ENCODE peak calls at places on chromosomes 11 and 22, in five cellular contexts. B is suprapubic skin, C is endothelial cell of umbilical vein, W is ovary, N is gastrocnemius medialis. P is an unnamed sample.

GRCh38 chr11:15123849-15124248 is 9.1 kb downstream of the INSC start:
- DNase-seq in N (no peak), W (no peak), C (no peak), B (no peak), P (no peak)

GRCh38 chr11:97729546-97730272 is 1291.0 kb upstream of the CNTN5 start:
- DNase-seq in W (no peak), C (no peak), B (no peak), N (no peak), P (no peak)

GRCh38 chr11:47607380-47607779 is 13.2 kb upstream of the C1QTNF4 start:
- DNase-seq in W (peak; percentile 53), B (peak; percentile 80), N (no peak), C (peak; percentile 34), P (no peak)

GRCh38 chr11:15095736-15096228 is 18.9 kb upstream of the INSC start:
- DNase-seq in C (no peak), B (no peak), W (no peak), N (no peak), P (no peak)

GRCh38 chr22:24485608-24486007 is 9.5 kb upstream of the UPB1 start:
- DNase-seq in C (no peak), B (no peak), W (no peak), N (no peak), P (no peak)

GRCh38 chr11:27255447-27255828 is 107.6 kb downstream of the CCDC34 start:
- DNase-seq in N (no peak), B (no peak), C (no peak), W (no peak), P (no peak)

GRCh38 chr22:23576681-23577080 is 3.4 kb downstream of the IGLL1 start:
- DNase-seq in N (no peak), W (no peak), B (no peak), C (no peak), P (no peak)

GRCh38 chr22:17412232-17412631 is 43.0 kb downstream of the CECR2 start:
- DNase-seq in N (no peak), C (no peak), W (no peak), B (no peak), P (no peak)

GRCh38 chr11:108364159-108364558 is 103.2 kb downstream of the C11orf65 start:
- DNase-seq in W (no peak), B (no peak), N (no peak), C (no peak), P (no peak)

GRCh38 chr22:26656896-26657851 is at the start of gene MIAT:
- DNase-seq in W (no peak), C (no peak), N (no peak), B (no peak), P (no peak)

GRCh38 chr11:126495806-126496205 is 140.3 kb downstream of the ST3GAL4 start:
- DNase-seq in N (no peak), W (no peak), B (no peak), C (no peak), P (no peak)

GRCh38 chr22:47620391-47620790 is 857.9 kb downstream of the TBC1D22A start:
- DNase-seq in N (no peak), B (peak; percentile 74), C (no peak), W (no peak), P (no peak)

GRCh38 chr22:17305076-17305475 is 64.2 kb upstream of the CECR2 start:
- DNase-seq in B (no peak), C (no peak), N (no peak), W (no peak), P (no peak)

GRCh38 chr11:40118780-40119179 is 1340.7 kb downstream of the LRRC4C start:
- DNase-seq in C (no peak), W (no peak), N (no peak), B (no peak), P (no peak)

GRCh38 chr11:67408437-67409200 is 4.7 kb downstream of the TBC1D10C start:
- DNase-seq in C (no peak), B (no peak), W (no peak), N (no peak), P (peak; percentile 62)

GRCh38 chr11:93608280-93608862 is 53.1 kb upstream of the CEP295 start:
- DNase-seq in N (no peak), B (no peak), C (no peak), W (no peak), P (no peak)

GRCh38 chr11:105057432-105057831 is 12.3 kb upstream of the CARD16 start:
- DNase-seq in N (no peak), W (no peak), C (no peak), B (no peak), P (no peak)

GRCh38 chr11:61864814-61865775 is 26.2 kb downstream of the FADS3 start:
- DNase-seq in C (no peak), W (no peak), B (no peak), N (no peak), P (no peak)

GRCh38 chr11:118918128-118918685 is 7.5 kb downstream of the BCL9L start:
- DNase-seq in N (peak; percentile 91), W (peak; percentile 75), C (peak; percentile 75), B (peak; percentile 94), P (no peak)
- TF ChIP-seq POLR2A in N (peak; percentile 49), W (peak; percentile 62), C (no peak), B (no peak), P (no peak)

DNA sequence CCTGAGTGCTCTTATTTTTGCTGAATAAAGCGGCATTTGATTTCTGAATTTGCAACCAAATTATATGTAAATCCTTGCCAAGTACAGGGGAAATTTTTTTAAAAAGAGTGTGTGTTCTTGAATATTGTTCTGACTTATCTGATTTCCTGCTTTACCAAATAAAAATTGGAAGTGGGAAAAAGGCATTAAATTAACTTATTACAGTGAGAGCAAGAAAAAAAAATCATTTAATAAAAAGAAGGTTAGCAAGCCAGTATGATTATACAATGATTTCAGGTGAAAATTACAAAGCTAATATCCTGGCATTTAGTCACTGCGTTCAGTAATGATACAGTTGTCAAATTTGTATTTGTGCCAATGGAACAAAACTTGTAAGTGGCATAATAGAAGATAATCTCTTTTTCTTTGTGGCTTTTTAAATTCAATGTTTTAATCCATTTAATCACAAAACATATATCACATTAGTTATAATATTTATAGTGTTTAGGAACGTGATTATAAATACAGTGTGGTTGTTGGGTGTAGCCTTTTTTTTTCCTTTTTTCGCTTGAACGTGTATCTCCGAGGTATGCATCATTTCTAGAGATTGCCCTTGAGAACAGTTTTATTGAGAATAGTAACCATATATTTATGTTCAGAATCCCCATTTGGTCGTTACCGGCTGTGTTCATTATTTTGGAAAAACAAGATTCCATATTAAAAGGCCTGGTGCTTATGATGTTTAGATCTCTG is 82.0 kb upstream of the PPARA start:
- DNase-seq in N (no peak), B (no peak), W (no peak), C (peak; percentile 71), P (no peak)
- H3K4me3 ChIP-seq in N (peak overlapping the region; percentile 90), B (peak overlapping the region; percentile 79), W (peak overlapping the region; percentile 85), C (no peak overlapping the region), P (peak overlapping the region; percentile 72)

GRCh38 chr22:45998638-45999378 is 21.8 kb upstream of the WNT7B start:
- DNase-seq in B (no peak), N (no peak), W (no peak), C (no peak), P (no peak)

GRCh38 chr22:45996241-45997076 is 19.5 kb upstream of the WNT7B start:
- DNase-seq in N (peak; percentile 51), B (no peak), W (no peak), C (peak; percentile 77), P (peak; percentile 89)

GRCh38 chr22:45995405-45996101 is 18.6 kb upstream of the WNT7B start:
- DNase-seq in C (no peak), W (no peak), N (no peak), B (no peak), P (no peak)

GRCh38 chr22:45997775-45998637 is 21.0 kb upstream of the WNT7B start:
- DNase-seq in W (no peak), B (no peak), N (peak; percentile 50), C (no peak), P (no peak)

DNA sequence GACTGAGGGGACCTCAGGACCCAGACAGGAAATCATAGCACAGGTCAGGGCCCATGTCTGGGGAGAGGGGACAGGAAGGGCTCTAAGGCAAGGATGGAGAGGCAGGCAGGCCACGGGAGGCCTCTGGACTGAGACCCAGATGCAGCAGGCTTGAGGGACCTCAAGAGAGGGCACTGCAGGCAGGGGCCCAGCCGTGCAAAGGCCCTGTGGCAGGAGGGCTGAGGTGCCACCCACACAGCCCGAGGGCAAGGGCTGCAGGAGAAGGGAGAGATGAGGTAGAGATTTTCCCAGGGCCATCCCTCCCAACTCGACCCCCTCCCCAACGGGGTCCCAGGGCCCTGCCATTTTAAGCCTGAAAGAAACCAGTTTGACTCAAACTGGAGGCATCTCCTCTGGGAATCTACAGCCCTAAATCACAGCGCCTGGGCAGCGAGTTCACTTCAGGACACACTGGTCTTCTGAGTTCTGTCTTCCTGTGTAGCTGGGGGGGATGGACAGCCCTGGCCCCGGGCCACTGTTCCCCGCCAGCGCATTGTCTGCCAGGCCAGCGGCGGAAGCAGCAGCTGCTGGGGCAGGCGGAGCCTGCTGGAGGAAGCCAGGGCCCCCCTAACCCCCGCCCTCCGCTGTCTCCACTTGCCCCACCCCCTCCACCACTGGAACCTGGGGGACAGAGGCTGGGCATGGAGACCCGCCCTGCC is 20.3 kb upstream of the WNT7B start:
- DNase-seq in B (peak; percentile 90), C (peak; percentile 98), W (peak; percentile 88), N (peak; percentile 89), P (peak; percentile 91)
- TF ChIP-seq POLR2A in B (no peak), C (peak; percentile 64), W (peak; percentile 11), N (no peak), P (no peak)

DNA sequence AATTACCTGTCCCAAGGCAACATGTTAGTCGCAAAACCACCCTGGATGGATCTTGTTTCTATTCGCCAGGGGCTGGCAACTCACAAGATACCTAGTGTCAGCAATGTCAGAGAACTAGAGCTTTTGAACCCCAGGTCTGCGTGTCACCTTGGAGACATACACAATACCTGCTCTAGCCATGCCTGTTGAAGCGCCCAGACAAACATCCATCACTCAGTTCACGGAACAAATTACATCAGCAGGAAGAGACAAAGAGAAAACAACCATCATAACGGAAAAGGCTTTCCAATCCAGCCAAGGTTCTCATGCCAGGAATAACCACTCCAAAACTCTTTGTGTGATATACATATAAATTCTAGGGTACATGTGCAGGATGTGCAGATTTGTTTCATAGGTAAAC is 2.2 kb downstream of the CD59 start:
- DNase-seq in N (no peak), C (peak; percentile 81), W (no peak), B (no peak), P (no peak)
- H3K4me3 ChIP-seq in N (peak overlapping the region; percentile 84), C (peak overlapping the region; percentile 74), W (peak overlapping the region; percentile 89), B (peak overlapping the region; percentile 89), P (no peak overlapping the region)

DNA sequence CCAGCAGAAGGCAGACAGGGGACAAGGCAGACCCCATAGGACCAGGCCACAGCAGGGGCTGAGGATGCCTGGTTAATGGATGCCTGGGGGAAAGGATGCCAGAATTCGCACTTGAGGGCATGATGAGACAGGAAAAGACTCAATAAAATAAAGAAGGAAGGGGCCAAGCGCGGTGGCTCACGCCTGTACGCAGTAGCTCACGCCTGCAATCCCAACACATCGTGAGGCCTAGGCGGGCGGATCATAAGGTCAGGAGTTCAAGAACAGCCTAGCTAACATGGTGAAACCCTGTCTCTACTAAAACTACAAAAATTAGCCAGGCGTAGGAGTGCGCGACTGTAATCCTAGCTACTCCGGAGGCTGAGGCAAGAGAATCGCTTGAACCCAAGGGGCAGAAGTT is 9.8 kb downstream of the APOBEC3D start:
- DNase-seq in N (no peak), C (no peak), B (no peak), W (no peak), P (no peak)
- TF ChIP-seq POLR2A in N (no peak), C (no peak), B (no peak), W (no peak), P (no peak)

GRCh38 chr11:11844272-11844671 is 2.5 kb downstream of the USP47 start:
- DNase-seq in C (no peak), B (no peak), W (no peak), N (no peak), P (peak; percentile 8)
- H3K4me3 ChIP-seq in C (no peak overlapping the region), B (peak overlapping the region; percentile 86), W (peak overlapping the region; percentile 56), N (peak overlapping the region; percentile 96), P (peak overlapping the region; percentile 71)

P was measured in NB4.